ENCODE peak calls at places on chromosomes 7 and 10, in four cellular contexts. One of them, this sample, is unnamed.

GRCh38 chr7:135884495-135885237 is 92.5 kb downstream of the MTPN start:
- DNase-seq in neuronal stem cell: no peak
- DNase-seq in PC-3: no peak
- DNase-seq in IMR-90: no peak
- DNase-seq in this sample: no peak

GRCh38 chr10:83990126-83990525 is 149.2 kb upstream of the GHITM start:
- DNase-seq in PC-3: no peak
- DNase-seq in neuronal stem cell: no peak
- DNase-seq in IMR-90: no peak
- DNase-seq in this sample: no peak

GRCh38 chr10:23405540-23405939 is 33.3 kb upstream of the OTUD1 start:
- DNase-seq in IMR-90: peak
- DNase-seq in PC-3: no peak
- DNase-seq in neuronal stem cell: no peak
- DNase-seq in this sample: no peak

GRCh38 chr10:102651455-102652169 is 7.3 kb downstream of the TRIM8 start:
- DNase-seq in PC-3: no peak
- DNase-seq in IMR-90: no peak
- DNase-seq in neuronal stem cell: no peak
- DNase-seq in this sample: no peak

GRCh38 chr7:51141451-51141971 is 175.1 kb downstream of the COBL start:
- DNase-seq in PC-3: peak
- DNase-seq in IMR-90: peak
- DNase-seq in neuronal stem cell: peak
- DNase-seq in this sample: peak

GRCh38 chr7:98107313-98107691 is 640 bp downstream of the LMTK2 start:
- DNase-seq in IMR-90: no peak
- DNase-seq in neuronal stem cell: no peak
- DNase-seq in PC-3: peak
- DNase-seq in this sample: peak

GRCh38 chr10:14889318-14889717 is 10.7 kb downstream of the SUV39H2 start:
- DNase-seq in neuronal stem cell: no peak
- DNase-seq in PC-3: peak
- DNase-seq in IMR-90: no peak
- DNase-seq in this sample: peak

GRCh38 chr10:71963756-71964668 is at the start of gene CHST3:
- DNase-seq in PC-3: peak
- DNase-seq in IMR-90: peak
- DNase-seq in neuronal stem cell: peak
- DNase-seq in this sample: peak

GRCh38 chr7:158973440-158973839 is 117.1 kb downstream of the DYNC2I1 start:
- DNase-seq in IMR-90: no peak
- DNase-seq in PC-3: peak
- DNase-seq in neuronal stem cell: no peak
- DNase-seq in this sample: no peak

GRCh38 chr10:59773088-59773487 is 19.8 kb upstream of the MRLN start:
- DNase-seq in PC-3: no peak
- DNase-seq in IMR-90: no peak
- DNase-seq in neuronal stem cell: no peak
- DNase-seq in this sample: no peak

GRCh38 chr7:135755351-135755753 is 6.7 kb upstream of the FAM180A start:
- DNase-seq in PC-3: no peak
- DNase-seq in IMR-90: no peak
- DNase-seq in neuronal stem cell: no peak
- DNase-seq in this sample: no peak

GRCh38 chr10:103184615-103185014 is 8.5 kb downstream of the NT5C2 start:
- DNase-seq in neuronal stem cell: no peak
- DNase-seq in PC-3: peak
- DNase-seq in IMR-90: no peak
- DNase-seq in this sample: peak

GRCh38 chr7:3043544-3044395 is at the start of gene CARD11:
- DNase-seq in IMR-90: no peak
- DNase-seq in neuronal stem cell: no peak
- DNase-seq in PC-3: no peak
- DNase-seq in this sample: no peak

GRCh38 chr7:50781371-50781770 is 1.3 kb downstream of the GRB10 start:
- DNase-seq in PC-3: no peak
- DNase-seq in IMR-90: no peak
- DNase-seq in neuronal stem cell: no peak
- DNase-seq in this sample: no peak

GRCh38 chr10:58998924-58999713 is 177.3 kb upstream of the PHYHIPL start:
- DNase-seq in PC-3: no peak
- DNase-seq in neuronal stem cell: no peak
- DNase-seq in IMR-90: no peak
- DNase-seq in this sample: no peak

GRCh38 chr7:129163875-129164544 is 19.5 kb downstream of the TSPAN33 start:
- DNase-seq in IMR-90: peak
- DNase-seq in neuronal stem cell: no peak
- DNase-seq in PC-3: peak
- DNase-seq in this sample: peak

GRCh38 chr7:87702326-87702725 is 74.1 kb downstream of the RUNDC3B start:
- DNase-seq in neuronal stem cell: no peak
- DNase-seq in IMR-90: peak
- DNase-seq in PC-3: peak
- DNase-seq in this sample: peak

GRCh38 chr7:99679400-99680191 is at the start of gene CYP3A5:
- DNase-seq in neuronal stem cell: no peak
- DNase-seq in IMR-90: no peak
- DNase-seq in PC-3: no peak
- DNase-seq in this sample: peak

GRCh38 chr10:73076361-73077183 is 20.1 kb downstream of the P4HA1 start:
- DNase-seq in IMR-90: peak
- DNase-seq in PC-3: peak
- DNase-seq in neuronal stem cell: no peak
- DNase-seq in this sample: peak

GRCh38 chr7:69403169-69403568 is 195.1 kb upstream of the AUTS2 start:
- DNase-seq in IMR-90: no peak
- DNase-seq in PC-3: no peak
- DNase-seq in neuronal stem cell: no peak
- DNase-seq in this sample: no peak

GRCh38 chr10:96370575-96371157 is 11.9 kb upstream of the OPALIN start:
- DNase-seq in PC-3: peak
- DNase-seq in IMR-90: peak
- DNase-seq in neuronal stem cell: peak
- DNase-seq in this sample: peak

GRCh38 chr10:124864421-124865193 is 63.0 kb downstream of the ABRAXAS2 start:
- DNase-seq in PC-3: peak
- DNase-seq in neuronal stem cell: no peak
- DNase-seq in IMR-90: no peak
- DNase-seq in this sample: peak

GRCh38 chr10:84269773-84270172 is 24.9 kb downstream of the RGR start:
- DNase-seq in neuronal stem cell: no peak
- DNase-seq in PC-3: peak
- DNase-seq in IMR-90: peak
- DNase-seq in this sample: peak

GRCh38 chr10:30248728-30249127 is 100.3 kb downstream of the MTPAP start:
- DNase-seq in IMR-90: no peak
- DNase-seq in PC-3: no peak
- DNase-seq in neuronal stem cell: no peak
- DNase-seq in this sample: no peak

GRCh38 chr7:100433592-100434296 is 2.6 kb downstream of the PPP1R35 start:
- DNase-seq in IMR-90: no peak
- DNase-seq in PC-3: no peak
- DNase-seq in neuronal stem cell: no peak
- DNase-seq in this sample: no peak

GRCh38 chr10:30186371-30186875 is 127.0 kb upstream of the JCAD start:
- DNase-seq in IMR-90: no peak
- DNase-seq in neuronal stem cell: no peak
- DNase-seq in PC-3: no peak
- DNase-seq in this sample: peak

GRCh38 chr10:53458007-53458406 is 685.4 kb upstream of the MBL2 start:
- DNase-seq in neuronal stem cell: no peak
- DNase-seq in IMR-90: no peak
- DNase-seq in PC-3: no peak
- DNase-seq in this sample: no peak

GRCh38 chr10:48289652-48290238 is 15.2 kb upstream of the FRMPD2 start:
- DNase-seq in neuronal stem cell: peak
- DNase-seq in PC-3: peak
- DNase-seq in IMR-90: peak
- DNase-seq in this sample: peak

GRCh38 chr10:73837072-73837471 is 25.7 kb upstream of the NDST2 start:
- DNase-seq in PC-3: peak
- DNase-seq in neuronal stem cell: no peak
- DNase-seq in IMR-90: peak
- DNase-seq in this sample: peak

GRCh38 chr7:22120391-22121053 is 174.8 kb upstream of the CDCA7L start:
- DNase-seq in PC-3: no peak
- DNase-seq in IMR-90: no peak
- DNase-seq in neuronal stem cell: no peak
- DNase-seq in this sample: no peak

GRCh38 chr10:16965242-16965620 is 148.0 kb upstream of the RSU1 start:
- DNase-seq in IMR-90: no peak
- DNase-seq in neuronal stem cell: no peak
- DNase-seq in PC-3: no peak
- DNase-seq in this sample: no peak

GRCh38 chr7:42831051-42831952 is 80.6 kb downstream of the C7orf25 start:
- DNase-seq in IMR-90: peak
- DNase-seq in neuronal stem cell: peak
- DNase-seq in PC-3: peak
- DNase-seq in this sample: peak

GRCh38 chr10:21170216-21170615 is 273.1 kb upstream of the NEBL start:
- DNase-seq in IMR-90: no peak
- DNase-seq in neuronal stem cell: no peak
- DNase-seq in PC-3: no peak
- DNase-seq in this sample: no peak

GRCh38 chr10:86168256-86168655 is 198.3 kb downstream of the GRID1 start:
- DNase-seq in IMR-90: no peak
- DNase-seq in neuronal stem cell: no peak
- DNase-seq in PC-3: no peak
- DNase-seq in this sample: no peak

GRCh38 chr7:103524042-103524907 is 78.3 kb upstream of the SLC26A5 start:
- DNase-seq in neuronal stem cell: peak
- DNase-seq in PC-3: peak
- DNase-seq in IMR-90: peak
- DNase-seq in this sample: peak

GRCh38 chr7:155533120-155533826 is 13.1 kb downstream of the CNPY1 start:
- DNase-seq in PC-3: no peak
- DNase-seq in neuronal stem cell: peak
- DNase-seq in IMR-90: no peak
- DNase-seq in this sample: peak

GRCh38 chr7:75716992-75717626 is 21.6 kb downstream of the HIP1 start:
- DNase-seq in neuronal stem cell: no peak
- DNase-seq in PC-3: peak
- DNase-seq in IMR-90: peak
- DNase-seq in this sample: peak

GRCh38 chr10:109922976-109923921 is at the start of gene XPNPEP1:
- DNase-seq in IMR-90: peak
- DNase-seq in PC-3: peak
- DNase-seq in neuronal stem cell: peak
- DNase-seq in this sample: peak

GRCh38 chr10:78207216-78207615 is 173.6 kb downstream of the RPS24 start:
- DNase-seq in neuronal stem cell: no peak
- DNase-seq in IMR-90: no peak
- DNase-seq in PC-3: no peak
- DNase-seq in this sample: no peak
- H3K4me3 ChIP-seq in neuronal stem cell: no peak
- H3K4me3 ChIP-seq in IMR-90: no peak
- H3K4me3 ChIP-seq in PC-3: no peak
- H3K4me3 ChIP-seq in this sample: peak

GRCh38 chr10:4778761-4779160 is 47.2 kb upstream of the AKR1E2 start:
- DNase-seq in PC-3: no peak
- DNase-seq in IMR-90: no peak
- DNase-seq in neuronal stem cell: no peak
- DNase-seq in this sample: no peak

GRCh38 chr10:4776234-4776638 is 49.8 kb upstream of the AKR1E2 start:
- DNase-seq in IMR-90: no peak
- DNase-seq in PC-3: no peak
- DNase-seq in neuronal stem cell: no peak
- DNase-seq in this sample: no peak

GRCh38 chr10:4780782-4781181 is 45.2 kb upstream of the AKR1E2 start:
- DNase-seq in IMR-90: peak
- DNase-seq in neuronal stem cell: no peak
- DNase-seq in PC-3: no peak
- DNase-seq in this sample: peak

GRCh38 chr10:4781955-4782354 is 44.1 kb upstream of the AKR1E2 start:
- DNase-seq in neuronal stem cell: no peak
- DNase-seq in IMR-90: no peak
- DNase-seq in PC-3: no peak
- DNase-seq in this sample: no peak

DNA sequence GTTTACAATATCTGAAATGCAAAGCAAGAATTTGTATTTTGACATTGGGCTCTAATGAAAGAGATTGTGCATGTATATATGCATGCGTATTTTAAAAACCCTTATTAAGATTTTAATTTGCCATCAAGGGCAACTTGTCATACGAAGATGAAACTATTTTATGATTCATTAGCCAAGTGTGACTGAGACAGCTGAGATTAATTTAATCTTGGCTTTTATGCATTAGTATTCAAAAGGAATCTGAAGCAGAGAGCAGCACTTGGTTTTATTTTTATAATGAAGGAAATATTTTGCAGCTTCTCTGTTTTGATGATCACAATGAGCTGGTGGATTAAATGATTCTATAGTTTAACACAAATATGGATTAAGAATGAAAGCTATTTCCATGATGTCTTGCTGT is 45.9 kb upstream of the AKR1E2 start:
- DNase-seq in PC-3: no peak
- DNase-seq in IMR-90: no peak
- DNase-seq in neuronal stem cell: no peak
- DNase-seq in this sample: peak
- H3K4me2 ChIP-seq in PC-3: no peak
- H3K4me2 ChIP-seq in IMR-90: no peak
- H3K4me2 ChIP-seq in neuronal stem cell: no peak
- H3K4me2 ChIP-seq in this sample: peak

GRCh38 chr10:121357323-121357835 is 240.9 kb downstream of the FGFR2 start:
- DNase-seq in neuronal stem cell: no peak
- DNase-seq in IMR-90: no peak
- DNase-seq in PC-3: no peak
- DNase-seq in this sample: no peak
- H3K9ac ChIP-seq in neuronal stem cell: no peak
- H3K9ac ChIP-seq in IMR-90: no peak
- H3K9ac ChIP-seq in PC-3: no peak
- H3K9ac ChIP-seq in this sample: no peak

DNA sequence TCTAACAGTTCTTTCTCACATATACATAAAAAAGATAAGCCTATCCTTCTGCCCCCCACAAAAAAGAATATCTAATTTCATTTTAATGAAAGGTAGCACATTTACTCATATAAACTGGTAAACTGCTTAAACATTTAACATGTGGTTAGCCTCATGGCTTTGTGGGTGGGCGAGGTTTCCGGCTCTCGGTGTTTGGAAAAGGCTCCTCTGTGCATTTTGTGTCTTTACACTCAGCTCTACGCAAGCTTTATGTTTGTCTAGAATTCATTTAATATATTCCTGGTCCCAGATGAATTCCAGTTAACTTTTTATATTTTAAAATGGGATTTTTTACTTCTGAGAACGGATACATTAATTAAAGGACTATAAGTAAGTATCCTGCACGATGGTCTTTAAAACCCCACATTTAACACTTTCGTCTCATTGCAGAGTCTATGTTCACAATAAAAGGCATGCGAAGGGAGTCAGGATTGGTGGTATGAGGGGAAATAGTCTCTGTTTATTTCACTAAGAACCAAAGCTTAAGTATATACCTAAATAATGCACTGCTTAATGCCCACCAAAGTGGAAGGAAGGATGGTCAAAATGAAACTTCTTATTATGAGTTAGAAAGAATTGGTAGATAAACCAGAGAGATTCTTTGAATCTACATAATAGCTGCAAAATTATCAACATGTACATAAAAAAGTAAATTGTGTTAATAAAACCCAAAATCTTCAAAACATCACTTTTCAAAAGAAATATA is 197.2 kb downstream of the CRPPA start:
- DNase-seq in IMR-90: no peak
- DNase-seq in PC-3: no peak
- DNase-seq in neuronal stem cell: no peak
- DNase-seq in this sample: no peak
- H3K4me3 ChIP-seq in IMR-90: no peak
- H3K4me3 ChIP-seq in PC-3: no peak
- H3K4me3 ChIP-seq in neuronal stem cell: no peak
- H3K4me3 ChIP-seq in this sample: no peak

This sample was measured in GM23248.